ENCODE peak calls at places on chromosomes 4 and X, in six cellular contexts. Q is IMR-90, R is K562, L is HepG2, B is A549, N is GM12878. V is an unnamed sample.

GRCh38 chr4:127631420-127631819 is 1.3 kb upstream of the INTU start:
- DNase-seq in Q (peak), R (peak), L (no peak), B (no peak), N (no peak), V (no peak)

GRCh38 chrX:37666516-37666915 is 19.1 kb upstream of the XK start:
- DNase-seq in Q (no peak), R (no peak), L (no peak), B (no peak), N (no peak), V (no peak)

GRCh38 chr4:72567821-72568620 is 1.0 kb downstream of the ADAMTS3 start:
- DNase-seq in Q (peak), R (peak), L (peak), B (peak), N (no peak), V (peak)

GRCh38 chr4:14125375-14126129 is 498.0 kb upstream of the BOD1L1 start:
- DNase-seq in Q (no peak), R (no peak), L (no peak), B (no peak), N (peak), V (no peak)

GRCh38 chr4:87180767-87181166 is 39.7 kb downstream of the KLHL8 start:
- DNase-seq in Q (peak), R (no peak), L (no peak), B (no peak), N (no peak), V (no peak)

GRCh38 chr4:155353923-155354540 is 22.7 kb downstream of the MAP9 start:
- DNase-seq in Q (peak), R (peak), L (peak), B (peak), N (no peak), V (peak)

GRCh38 chr4:147709999-147710398 is 21.9 kb upstream of the ARHGAP10 start:
- DNase-seq in Q (peak), R (no peak), L (no peak), B (no peak), N (no peak), V (no peak)

GRCh38 chrX:15749642-15750610 is 11.9 kb downstream of the CA5B start:
- DNase-seq in Q (peak), R (no peak), L (no peak), B (no peak), N (no peak), V (no peak)

GRCh38 chr4:102687982-102688433 is 72.8 kb downstream of the MANBA start:
- DNase-seq in Q (peak), R (no peak), L (no peak), B (peak), N (no peak), V (no peak)

GRCh38 chr4:105399535-105400161 is 74.2 kb downstream of the PPA2 start:
- DNase-seq in Q (peak), R (peak), L (no peak), B (peak), N (no peak), V (no peak)

GRCh38 chrX:11757729-11758399 is at the start of gene MSL3:
- DNase-seq in Q (peak), R (peak), L (no peak), B (peak), N (no peak), V (peak)

GRCh38 chrX:103464774-103465117 is 54.5 kb downstream of the RAB40A start:
- DNase-seq in Q (peak), R (peak), L (peak), B (peak), N (peak), V (peak)

GRCh38 chr4:83114576-83114975 is at the start of gene PLAC8:
- DNase-seq in Q (no peak), R (no peak), L (peak), B (no peak), N (peak), V (no peak)

GRCh38 chr4:74039065-74039763 is 725 bp upstream of the CXCL3 start:
- DNase-seq in Q (peak), R (peak), L (no peak), B (no peak), N (no peak), V (peak)

GRCh38 chr4:6198768-6199343 is 1.5 kb downstream of the JAKMIP1 start:
- DNase-seq in Q (no peak), R (no peak), L (no peak), B (peak), N (no peak), V (peak)

GRCh38 chr4:21469438-21470032 is 479.0 kb downstream of the KCNIP4 start:
- DNase-seq in Q (no peak), R (no peak), L (peak), B (no peak), N (no peak), V (peak)
- TF ChIP-seq CTCF in Q (peak), R (no peak), L (peak), B (no peak), N (peak), V (peak)

DNA sequence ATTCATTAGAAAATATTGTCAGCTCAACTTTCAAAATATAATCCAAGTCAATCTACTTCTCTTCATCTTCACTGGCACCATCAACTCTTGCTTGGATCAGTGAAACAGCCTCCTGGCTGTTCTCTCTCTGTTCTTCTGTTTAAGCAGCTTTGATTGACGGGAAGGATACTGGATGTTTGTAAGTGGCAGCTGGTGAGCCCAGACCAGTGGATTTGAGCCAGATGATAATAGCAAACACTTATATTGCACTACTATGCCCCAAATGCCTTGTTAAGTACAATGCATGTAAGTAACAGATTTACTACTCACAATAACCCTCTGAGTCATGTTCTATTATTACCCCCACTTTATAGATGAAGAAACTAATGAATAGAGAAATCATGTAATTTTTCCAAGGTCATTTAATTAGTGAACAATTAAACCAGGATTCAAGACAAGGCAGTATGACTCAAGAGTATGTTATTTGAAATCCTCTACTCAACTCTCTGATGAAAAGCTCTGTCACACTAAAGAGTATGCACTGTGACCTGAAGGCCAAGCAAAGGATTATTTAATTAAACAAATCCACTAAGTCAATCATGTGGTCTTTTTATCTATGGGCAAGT is 44.8 kb downstream of the SPANXN3 start:
- DNase-seq in Q (no peak), R (no peak), L (no peak), B (no peak), N (no peak), V (no peak)
- TF ChIP-seq SMC3 in Q (no peak), R (no peak), L (no peak), B (no peak), N (no peak), V (no peak)

DNA sequence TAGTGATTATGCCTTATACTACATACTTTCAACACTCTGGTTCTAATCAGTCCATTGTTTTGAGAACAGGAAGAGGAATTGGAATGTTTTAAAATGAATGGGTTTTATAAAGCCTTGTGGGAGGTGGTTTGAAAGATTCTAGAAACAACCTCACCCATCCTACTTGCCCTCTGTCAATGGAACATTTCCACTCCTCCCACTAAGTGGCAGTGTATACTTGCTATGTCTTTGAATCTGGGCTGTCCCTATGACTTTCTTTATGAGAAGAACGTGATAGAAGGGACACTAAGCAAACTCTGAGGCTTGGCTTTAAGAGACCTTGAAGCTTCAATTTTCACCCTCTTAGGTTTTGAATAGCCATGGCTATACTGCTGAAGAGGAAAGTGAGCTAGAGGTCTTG is 611.2 kb downstream of the PPP4R3C start:
- DNase-seq in Q (no peak), R (no peak), L (peak), B (no peak), N (no peak), V (no peak)
- TF ChIP-seq CTCF in Q (no peak), R (no peak), L (peak), B (no peak), N (peak), V (peak)

GRCh38 chrX:100512471-100512870 is 72.3 kb upstream of the TNMD start:
- DNase-seq in Q (peak), R (peak), L (no peak), B (peak), N (no peak), V (peak)
- TF ChIP-seq SMC3 in Q (peak), R (no peak), L (no peak), B (peak), N (peak), V (peak)

GRCh38 chr4:25919676-25920075 is 5.7 kb downstream of the SMIM20 start:
- DNase-seq in Q (peak), R (peak), L (peak), B (no peak), N (no peak), V (no peak)
- TF ChIP-seq CTCF in Q (no peak), R (no peak), L (no peak), B (no peak), N (no peak), V (no peak)

GRCh38 chr4:48334900-48335384 is 6.4 kb upstream of the SLAIN2 start:
- DNase-seq in Q (no peak), R (peak), L (no peak), B (no peak), N (no peak), V (no peak)
- TF ChIP-seq SMC3 in Q (no peak), R (no peak), L (no peak), B (no peak), N (no peak), V (no peak)

DNA sequence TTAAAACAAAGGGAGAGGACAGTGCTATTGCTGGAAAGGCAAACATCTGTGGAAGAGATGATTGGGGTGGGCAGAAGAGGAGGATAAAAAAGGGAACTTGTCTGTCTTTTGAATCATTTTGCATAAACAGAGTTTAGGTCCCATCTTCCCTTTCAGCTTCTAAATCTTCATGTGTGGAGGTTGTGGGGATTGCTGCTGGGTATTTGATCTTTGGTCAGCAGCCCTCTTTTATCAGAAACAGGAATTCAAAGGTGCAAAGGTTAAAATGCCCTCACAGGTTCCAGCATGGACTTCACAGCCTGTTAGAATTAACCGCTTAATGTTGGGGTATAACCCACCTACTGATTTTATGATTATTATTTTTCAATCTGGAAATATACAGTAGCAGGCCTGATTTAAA is 39.5 kb upstream of the TMEM154 start:
- DNase-seq in Q (no peak), R (no peak), L (peak), B (no peak), N (no peak), V (no peak)
- TF ChIP-seq CTCF in Q (no peak), R (no peak), L (no peak), B (no peak), N (no peak), V (no peak)

V was measured in SK-N-SH.